ENCODE peak calls at places on chromosomes 2 and 18, in five cellular contexts. R is AG04449, S is fibroblast of lung, B is Peyer's patch, U is mammary epithelial cell. L is an unnamed sample.

GRCh38 chr2:120110507-120110906 is 97.6 kb downstream of the EPB41L5 start:
- DNase-seq in B (no peak), U (no peak), S (no peak), R (no peak), L (no peak)

GRCh38 chr18:28013064-28013463 is 163.9 kb downstream of the CDH2 start:
- DNase-seq in R (no peak), U (no peak), S (peak; percentile 13), B (no peak), L (no peak)

GRCh38 chr18:54859667-54860421 is 31.6 kb downstream of the RAB27B start:
- DNase-seq in S (no peak), B (no peak), R (no peak), U (no peak), L (no peak)

GRCh38 chr2:232883116-232883721 is 13.2 kb downstream of the SNORC start:
- DNase-seq in R (no peak), U (no peak), S (no peak), B (no peak), L (no peak)

GRCh38 chr2:229350117-229350805 is 79.2 kb upstream of the PID1 start:
- DNase-seq in S (peak; percentile 31), U (peak; percentile 82), R (no peak), B (no peak), L (no peak)

GRCh38 chr2:40654346-40654745 is 202.5 kb upstream of the SLC8A1 start:
- DNase-seq in B (no peak), U (no peak), S (no peak), R (no peak), L (no peak)

GRCh38 chr18:58863539-58864145 is 1.0 kb upstream of the ZNF532 start:
- DNase-seq in B (peak; percentile 64), R (no peak), S (peak; percentile 46), U (no peak), L (no peak)

GRCh38 chr2:127659408-127660290 is 13.7 kb downstream of the GPR17 start:
- DNase-seq in B (no peak), U (no peak), R (no peak), S (no peak), L (no peak)

GRCh38 chr2:237501892-237502513 is 15.0 kb downstream of the MLPH start:
- DNase-seq in S (no peak), B (no peak), R (no peak), U (no peak), L (no peak)

GRCh38 chr2:54666741-54667639 is 56.5 kb upstream of the EML6 start:
- DNase-seq in S (peak; percentile 31), B (no peak), U (no peak), R (no peak), L (no peak)

GRCh38 chr2:197952540-197953202 is 148.3 kb downstream of the PLCL1 start:
- DNase-seq in S (no peak), U (no peak), B (no peak), R (no peak), L (no peak)

GRCh38 chr2:168773719-168774521 is 28.5 kb upstream of the NOSTRIN start:
- DNase-seq in R (no peak), U (peak; percentile 40), B (no peak), S (peak; percentile 36), L (no peak)

GRCh38 chr2:28345619-28346018 is 47.0 kb upstream of the FOSL2 start:
- DNase-seq in U (no peak), B (no peak), S (no peak), R (no peak), L (no peak)

DNA sequence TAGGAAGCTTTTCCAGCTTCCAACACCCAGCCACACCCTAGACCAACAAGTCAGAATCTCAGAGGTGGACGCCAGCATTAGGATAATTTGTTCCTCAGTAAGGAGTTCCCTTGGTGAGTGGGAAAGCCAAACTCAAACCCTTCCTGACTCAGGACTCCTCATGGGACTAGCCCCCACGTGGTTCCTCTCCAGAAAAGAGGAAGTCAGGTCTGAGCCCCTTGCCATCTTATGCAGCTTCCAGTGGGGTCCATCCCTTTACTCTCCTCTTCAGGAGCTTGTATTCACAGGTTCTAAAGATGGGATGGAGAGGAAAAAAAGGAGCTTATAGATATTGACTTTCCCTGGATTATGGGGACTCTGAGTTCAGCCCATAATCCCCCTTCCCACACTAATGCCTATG is 14.8 kb upstream of the NOTO start:
- DNase-seq in S (no peak), B (no peak), U (no peak), R (no peak), L (no peak)
- H3K4me3 ChIP-seq in S (no peak overlapping the region), B (no peak overlapping the region), U (no peak overlapping the region), R (no peak overlapping the region), L (no peak overlapping the region)

GRCh38 chr2:174336403-174337336 is 1.9 kb downstream of the SP9 start:
- DNase-seq in R (no peak), U (peak; percentile 69), B (no peak), S (no peak), L (no peak)
- TF ChIP-seq CTCF in R (no peak), U (no peak), B (peak; percentile 32), S (no peak), L (no peak)

DNA sequence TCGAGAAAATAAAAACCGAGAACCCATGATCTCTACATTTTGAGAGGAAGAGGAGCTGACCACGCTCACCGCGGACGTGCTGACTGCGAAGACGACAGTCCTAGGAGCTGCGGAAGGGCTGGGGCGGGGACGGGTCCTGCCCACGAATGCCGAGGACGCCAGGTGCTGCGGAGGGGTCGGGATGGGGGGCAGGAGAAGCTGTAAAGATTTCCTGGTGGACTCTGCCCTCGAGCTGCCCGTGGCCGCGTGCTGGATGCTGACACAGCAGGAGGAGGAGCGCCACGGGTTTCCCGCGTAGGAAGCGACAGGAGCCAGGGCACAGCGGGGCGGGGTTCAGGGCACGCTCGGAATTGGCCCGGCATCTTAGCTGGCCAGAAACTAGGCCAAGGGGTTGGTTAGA is 22.2 kb downstream of the ZSCAN30 start:
- DNase-seq in S (no peak), U (no peak), B (no peak), R (no peak), L (no peak)
- H3K4me3 ChIP-seq in S (no peak overlapping the region), U (no peak overlapping the region), B (peak overlapping the region; percentile 84), R (peak overlapping the region; percentile 44), L (no peak overlapping the region)

DNA sequence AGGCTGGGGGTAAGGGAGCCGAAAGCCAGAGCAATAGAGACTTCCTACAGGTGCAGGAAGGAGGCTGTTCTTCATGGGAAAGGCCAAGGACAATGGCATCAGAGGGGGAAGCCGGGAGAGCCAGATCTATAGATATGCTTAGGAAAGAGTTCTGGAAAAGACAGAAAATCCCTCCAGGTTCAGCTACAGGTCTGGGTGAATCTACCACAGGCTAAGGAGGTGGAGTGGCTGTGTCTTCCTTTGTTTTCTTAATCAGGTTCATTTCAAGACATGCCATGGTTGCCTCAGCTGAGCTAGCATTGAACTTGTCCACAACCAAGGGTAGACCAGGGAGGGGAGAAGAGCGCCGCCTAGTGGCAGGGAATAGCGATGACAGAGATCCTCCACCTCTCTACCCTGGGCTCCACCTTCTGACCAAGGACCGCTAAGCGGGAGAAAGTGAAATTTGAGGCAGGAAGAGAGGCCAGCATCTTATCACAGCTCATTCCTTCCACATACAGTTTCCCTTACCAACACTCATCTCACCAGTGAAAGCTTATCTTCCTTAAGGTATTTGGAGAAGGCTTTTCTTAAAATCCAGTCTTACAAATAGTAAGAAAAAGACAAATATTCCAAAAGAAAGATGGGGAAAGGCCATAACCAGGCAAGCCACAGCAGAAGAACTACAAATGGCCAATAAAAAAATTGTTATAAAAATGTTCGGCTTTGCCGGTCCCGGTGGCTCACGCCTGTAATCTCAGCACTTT is 74.2 kb downstream of the VIT start:
- DNase-seq in R (no peak), S (peak; percentile 15), U (peak; percentile 47), B (no peak), L (no peak)
- TF ChIP-seq CTCF in R (peak; percentile 76), S (peak; percentile 48), U (peak; percentile 88), B (peak; percentile 27), L (peak; percentile 73)

L was measured in epithelial cell of proximal tubule.